ENCODE peak calls at places on chromosomes 16 and 17, in seven cellular contexts. J is IMR-90, C is H9, P is mesendoderm, H is mesenchymal stem cell, Z is trophoblast cell, K is neuronal stem cell. M is an unnamed sample.

GRCh38 chr17:324151-324571 is 28.4 kb downstream of the RPH3AL start:
- DNase-seq in J (no peak), Z (no peak), K (no peak), H (no peak), C (peak; percentile 26), P (no peak), M (no peak)

GRCh38 chr17:39014044-39014794 is 47.0 kb upstream of the FBXO47 start:
- DNase-seq in C (no peak), Z (peak; percentile 28), H (peak; percentile 80), P (peak; percentile 44), J (peak; percentile 73), K (no peak), M (no peak)

GRCh38 chr17:83064732-83065659 is 14.4 kb upstream of the METRNL start:
- DNase-seq in H (no peak), Z (peak; percentile 37), K (no peak), J (no peak), C (peak; percentile 27), P (no peak), M (no peak)

GRCh38 chr17:45013021-45013997 is 38.1 kb downstream of the DCAKD start:
- DNase-seq in J (no peak), Z (no peak), K (no peak), C (peak; percentile 63), P (peak; percentile 25), H (no peak), M (peak; percentile 64)

GRCh38 chr17:49373115-49373514 is 11.1 kb upstream of the ZNF652 start:
- DNase-seq in K (no peak), J (no peak), P (no peak), C (no peak), H (no peak), Z (no peak), M (no peak)

GRCh38 chr16:25679468-25680010 is 12.2 kb upstream of the HS3ST4 start:
- DNase-seq in J (no peak), Z (peak; percentile 77), H (no peak), C (no peak), P (peak; percentile 83), K (no peak), M (no peak)

GRCh38 chr17:12566281-12567002 is 99.2 kb upstream of the MYOCD start:
- DNase-seq in J (no peak), H (no peak), P (peak; percentile 58), K (no peak), C (peak; percentile 63), Z (no peak), M (peak; percentile 3)

GRCh38 chr16:47061204-47061603 is 82.5 kb downstream of the NETO2 start:
- DNase-seq in Z (no peak), K (no peak), P (no peak), H (no peak), C (no peak), J (no peak), M (no peak)

GRCh38 chr17:42891539-42892152 is 9.0 kb upstream of the G6PC1 start:
- DNase-seq in K (no peak), H (peak; percentile 60), Z (no peak), C (peak; percentile 69), P (peak; percentile 28), J (peak; percentile 33), M (peak; percentile 56)

GRCh38 chr16:11183035-11183812 is 72.8 kb downstream of the SOCS1 start:
- DNase-seq in J (no peak), P (peak; percentile 53), H (no peak), K (no peak), C (peak; percentile 78), Z (peak; percentile 62), M (no peak)
- H2BK120ac ChIP-seq in J (no peak overlapping the region), P (no peak overlapping the region), H (no peak overlapping the region), K (no peak overlapping the region), C (no peak overlapping the region), Z (no peak overlapping the region), M (no peak overlapping the region)

GRCh38 chr16:24336491-24336890 is 80.4 kb downstream of the CACNG3 start:
- DNase-seq in P (no peak), K (no peak), J (no peak), H (no peak), C (no peak), Z (no peak), M (no peak)
- H2BK120ac ChIP-seq in P (no peak overlapping the region), K (no peak overlapping the region), J (no peak overlapping the region), H (no peak overlapping the region), C (no peak overlapping the region), Z (no peak overlapping the region), M (no peak overlapping the region)

DNA sequence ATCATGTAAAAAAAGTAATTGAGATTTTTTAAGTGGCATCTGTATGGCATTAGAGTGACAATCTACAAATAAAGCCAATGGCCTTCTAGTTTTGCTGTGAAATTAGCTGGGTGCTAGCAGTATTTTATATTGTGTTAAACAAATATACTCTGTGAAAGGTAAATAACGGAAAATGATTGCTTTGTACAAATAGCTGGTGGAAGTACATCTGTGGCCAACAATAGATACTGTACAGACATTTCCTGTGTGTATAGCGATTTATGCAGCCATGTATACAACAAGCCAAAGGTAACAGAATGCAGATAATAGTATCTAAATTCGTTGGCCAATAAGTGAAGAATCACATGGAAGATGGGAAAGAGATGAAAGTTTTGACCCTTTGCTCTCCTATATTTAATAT is 26.6 kb downstream of the IQCK start:
- DNase-seq in J (no peak), Z (no peak), K (no peak), H (no peak), C (no peak), P (no peak), M (no peak)
- H2BK120ac ChIP-seq in J (no peak overlapping the region), Z (no peak overlapping the region), K (no peak overlapping the region), H (no peak overlapping the region), C (no peak overlapping the region), P (no peak overlapping the region), M (no peak overlapping the region)

GRCh38 chr16:72815348-72816318 is 232.3 kb downstream of the ZFHX3 start:
- DNase-seq in Z (no peak), C (no peak), H (peak; percentile 87), K (no peak), J (peak; percentile 15), P (no peak), M (no peak)
- H2BK120ac ChIP-seq in Z (no peak overlapping the region), C (no peak overlapping the region), H (no peak overlapping the region), K (no peak overlapping the region), J (no peak overlapping the region), P (no peak overlapping the region), M (no peak overlapping the region)

GRCh38 chr17:33140413-33141099 is 148.9 kb downstream of the SPACA3 start:
- DNase-seq in Z (no peak), P (no peak), H (no peak), J (no peak), C (no peak), K (no peak), M (no peak)
- H2BK120ac ChIP-seq in Z (no peak overlapping the region), P (no peak overlapping the region), H (no peak overlapping the region), J (no peak overlapping the region), C (no peak overlapping the region), K (no peak overlapping the region), M (no peak overlapping the region)

GRCh38 chr16:27181020-27181419 is 22.3 kb upstream of the KDM8 start:
- DNase-seq in P (peak; percentile 25), H (no peak), J (no peak), Z (no peak), C (peak; percentile 52), K (no peak), M (no peak)
- H2BK120ac ChIP-seq in P (no peak overlapping the region), H (no peak overlapping the region), J (no peak overlapping the region), Z (no peak overlapping the region), C (no peak overlapping the region), K (no peak overlapping the region), M (no peak overlapping the region)

GRCh38 chr17:73628642-73629552 is 15.3 kb downstream of the SDK2 start:
- DNase-seq in K (no peak), J (no peak), P (peak; percentile 56), Z (peak; percentile 60), C (no peak), H (no peak), M (no peak)

GRCh38 chr17:73623247-73623646 is 21.0 kb downstream of the SDK2 start:
- DNase-seq in J (no peak), P (no peak), C (no peak), K (no peak), H (no peak), Z (no peak), M (no peak)

GRCh38 chr17:73625006-73625405 is 19.2 kb downstream of the SDK2 start:
- DNase-seq in K (no peak), H (no peak), P (peak; percentile 46), Z (no peak), J (no peak), C (no peak), M (no peak)

GRCh38 chr17:73624496-73624988 is 19.7 kb downstream of the SDK2 start:
- DNase-seq in J (no peak), Z (no peak), H (no peak), C (no peak), K (no peak), P (no peak), M (no peak)

DNA sequence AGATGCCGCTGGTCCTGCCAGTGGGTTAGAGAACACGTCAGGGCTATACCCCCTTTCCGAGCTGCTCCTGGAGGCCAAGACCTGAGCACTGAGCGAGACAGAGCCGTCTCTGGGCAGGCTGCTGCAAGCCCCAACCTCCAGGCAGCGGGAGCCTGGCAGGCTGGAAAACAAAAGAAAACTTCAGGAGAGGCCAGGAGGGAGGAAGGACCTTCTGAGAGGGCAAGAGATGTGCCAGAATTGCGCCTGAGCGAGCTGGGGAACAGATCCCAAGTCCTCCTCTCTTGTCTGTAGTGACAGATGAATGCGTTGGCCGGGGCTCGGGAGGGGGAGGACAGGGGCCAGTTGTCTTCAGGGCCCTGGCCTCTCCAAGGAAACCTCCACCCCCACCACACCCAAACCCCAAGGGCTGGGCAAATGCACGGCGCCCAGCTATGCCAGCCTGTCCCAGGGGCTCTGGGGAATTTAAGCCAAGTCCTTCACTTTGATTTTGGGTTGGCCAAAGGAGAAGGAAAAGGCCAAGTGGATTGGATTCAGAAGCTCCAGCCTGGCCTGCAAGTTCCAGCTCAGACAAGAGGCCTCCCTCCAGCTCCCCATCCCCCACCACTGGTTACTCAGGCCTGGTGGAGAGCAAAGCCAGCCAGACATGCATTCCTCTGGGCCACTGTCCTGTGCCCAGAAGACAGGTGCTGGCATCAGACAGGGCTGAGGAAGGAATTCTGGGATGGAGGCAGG is 18.1 kb downstream of the SDK2 start:
- DNase-seq in J (no peak), C (no peak), H (no peak), K (no peak), P (peak; percentile 70), Z (no peak), M (no peak)
- H2BK120ac ChIP-seq in J (no peak overlapping the region), C (no peak overlapping the region), H (no peak overlapping the region), K (no peak overlapping the region), P (no peak overlapping the region), Z (peak overlapping the region; percentile 94), M (no peak overlapping the region)

DNA sequence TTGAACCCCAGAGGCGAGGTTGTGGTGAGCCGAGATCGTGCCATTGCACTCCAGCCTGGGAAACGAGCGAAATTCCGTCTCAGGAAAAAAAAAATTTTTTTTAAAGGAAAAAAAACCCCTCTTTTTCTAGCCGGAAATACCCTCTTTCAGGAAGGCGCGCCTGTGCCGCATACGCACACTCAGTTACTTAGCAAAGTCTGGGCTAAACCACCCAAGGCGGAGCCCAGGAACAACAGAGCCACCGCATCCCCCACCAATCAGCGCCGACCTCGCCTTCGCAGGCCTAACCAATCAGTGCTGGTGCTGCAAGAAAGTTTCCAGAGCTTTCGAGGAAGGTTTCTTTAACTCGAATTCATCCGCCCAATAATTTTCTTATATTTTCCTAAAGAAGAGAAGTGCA is 510.4 kb downstream of the KCNJ18 start:
- DNase-seq in P (no peak), C (no peak), H (no peak), J (no peak), Z (no peak), K (no peak), M (no peak)
- H2BK120ac ChIP-seq in P (no peak overlapping the region), C (no peak overlapping the region), H (no peak overlapping the region), J (no peak overlapping the region), Z (no peak overlapping the region), K (no peak overlapping the region), M (no peak overlapping the region)

M was measured in H1.